ENCODE peak calls at places on chromosomes 4 and X, in four cellular contexts. V is activated naive CD4-positive, alpha-beta T cell treated with anti-CD3 and anti-CD28 coated beads, Interleukin-2, amount 10 ng/mL, durations not matched to agents 7 days and 5 days; N is iPS DF 19.7; X is AG20443. D is an unnamed sample.
A peak's percentile ranks its signal among the peaks of the same experiment; 100 is the strongest.

GRCh38 chr4:182142146-182143085 is 100.8 kb upstream of the TENM3 start:
- DNase-seq in V (no peak), N (no peak), X (no peak), D (no peak)

GRCh38 chrX:129636175-129636681 is 18.5 kb downstream of the APLN start:
- DNase-seq in V (no peak), N (no peak), X (peak; percentile 13), D (no peak)

GRCh38 chr4:77172336-77172735 is 15.3 kb downstream of the CCNG2 start:
- DNase-seq in V (no peak), N (no peak), X (peak; percentile 87), D (peak; percentile 19)

GRCh38 chr4:153645183-153645582 is 38.9 kb upstream of the TLR2 start:
- DNase-seq in V (peak; percentile 30), N (no peak), X (no peak), D (peak; percentile 22)

GRCh38 chrX:71664889-71665491 is 2.4 kb upstream of the LOC101059915 start:
- DNase-seq in V (no peak), N (no peak), X (no peak), D (no peak)

GRCh38 chr4:4693258-4693657 is 151.4 kb upstream of the STX18 start:
- DNase-seq in V (no peak), N (no peak), X (peak; percentile 64), D (peak; percentile 82)

GRCh38 chr4:85986266-85986665 is 373.6 kb downstream of the MAPK10 start:
- DNase-seq in V (no peak), N (no peak), X (no peak), D (no peak)

GRCh38 chrX:69107231-69107739 is 58.0 kb downstream of the PJA1 start:
- DNase-seq in V (no peak), N (peak; percentile 61), X (no peak), D (no peak)

GRCh38 chr4:3676196-3676595 is 90.0 kb upstream of the ADRA2C start:
- DNase-seq in V (no peak), N (no peak), X (no peak), D (no peak)

GRCh38 chrX:109839694-109840358 is 106.8 kb upstream of the ACSL4 start:
- DNase-seq in V (no peak), N (no peak), X (peak; percentile 38), D (peak; percentile 67)

GRCh38 chr4:186691396-186691795 is 32.3 kb downstream of the FAT1 start:
- DNase-seq in V (no peak), N (no peak), X (no peak), D (no peak)

GRCh38 chr4:24260133-24260532 is 324.2 kb downstream of the DHX15 start:
- DNase-seq in V (no peak), N (no peak), X (no peak), D (no peak)

D was measured in MV-4-11.